ENCODE peak calls at places on chromosomes 5 and 9, in ten cellular contexts. H is K562, R is hippocampal formation, W is Karpas-422, M is mesendoderm, S is Kasumi-1, X is NCI-H748 treated with DMSO at 0.1 percent for 48 hours, A is T-helper 9 cell, V is AG20443, J is cardiac fibroblast. Y is an unnamed sample.

GRCh38 chr9:121369595-121370265 is at the start of gene STOM:
- DNase-seq in S (peak), M (no peak), H (no peak), A (peak), X (no peak), W (peak), R (no peak), J (peak), V (peak), Y (no peak)

GRCh38 chr9:74078647-74079046 is 418.5 kb upstream of the RORB start:
- DNase-seq in R (no peak), W (no peak), M (peak), S (no peak), X (no peak), H (no peak), J (peak), A (no peak), V (no peak), Y (no peak)

GRCh38 chr9:1718836-1719235 is 296.3 kb upstream of the SMARCA2 start:
- DNase-seq in S (no peak), A (no peak), M (no peak), R (no peak), H (no peak), J (no peak), X (peak), W (no peak), V (no peak), Y (no peak)

GRCh38 chr9:88775559-88775958 is 215.7 kb upstream of the S1PR3 start:
- DNase-seq in H (no peak), R (no peak), W (no peak), S (no peak), X (no peak), J (no peak), A (no peak), M (no peak), V (no peak), Y (no peak)

GRCh38 chr9:82665324-82665723 is 397.6 kb downstream of the RASEF start:
- DNase-seq in M (no peak), H (no peak), X (peak), A (no peak), J (no peak), V (no peak), R (no peak), W (no peak), S (no peak), Y (no peak)

GRCh38 chr9:131628821-131629197 is 83.5 kb downstream of the PRRT1B start:
- DNase-seq in R (no peak), A (no peak), S (no peak), M (no peak), W (no peak), H (no peak), X (no peak), V (no peak), J (no peak), Y (no peak)

GRCh38 chr9:123552530-123552929 is 196.5 kb downstream of the CRB2 start:
- DNase-seq in J (no peak), V (no peak), M (no peak), H (no peak), A (no peak), R (no peak), S (no peak), W (no peak), X (no peak), Y (no peak)

GRCh38 chr5:31100781-31101180 is 92.7 kb upstream of the CDH6 start:
- DNase-seq in A (no peak), J (no peak), X (no peak), M (no peak), W (no peak), R (no peak), V (no peak), H (no peak), S (no peak), Y (no peak)

GRCh38 chr9:5953743-5954707 is 61.4 kb downstream of the RANBP6 start:
- DNase-seq in S (no peak), R (no peak), V (no peak), W (no peak), H (peak), A (no peak), J (peak), M (no peak), X (no peak), Y (no peak)

GRCh38 chr9:37624073-37624472 is 26.7 kb upstream of the FRMPD1 start:
- DNase-seq in S (no peak), V (no peak), M (no peak), A (no peak), X (no peak), R (no peak), J (no peak), W (no peak), H (no peak), Y (no peak)

GRCh38 chr9:34983209-34983608 is 6.3 kb upstream of the DNAJB5 start:
- DNase-seq in J (no peak), X (no peak), V (no peak), M (no peak), A (no peak), S (peak), W (peak), H (no peak), R (no peak), Y (peak)

GRCh38 chr5:75507841-75508240 is 3.6 kb downstream of the CERT1 start:
- DNase-seq in X (no peak), M (no peak), S (no peak), R (no peak), H (no peak), W (no peak), V (no peak), A (no peak), J (no peak), Y (no peak)

GRCh38 chr9:3431890-3432289 is 93.9 kb downstream of the RFX3 start:
- DNase-seq in R (no peak), M (no peak), X (no peak), H (no peak), A (no peak), S (no peak), J (no peak), W (no peak), V (no peak), Y (no peak)

GRCh38 chr5:59746261-59746765 is 147.2 kb downstream of the PDE4D start:
- DNase-seq in S (no peak), H (no peak), R (no peak), X (no peak), M (no peak), A (no peak), J (peak), W (no peak), V (peak), Y (no peak)

GRCh38 chr9:72857632-72858011 is 95.2 kb downstream of the ALDH1A1 start:
- DNase-seq in H (no peak), X (no peak), S (no peak), A (no peak), J (no peak), R (no peak), V (no peak), W (no peak), M (peak), Y (no peak)

GRCh38 chr9:72954431-72955420 is 1.9 kb upstream of the ALDH1A1 start:
- DNase-seq in R (no peak), V (peak), M (no peak), H (no peak), X (peak), A (no peak), J (peak), W (no peak), S (no peak), Y (no peak)

GRCh38 chr5:145806923-145807322 is 28.2 kb downstream of the PRELID2 start:
- DNase-seq in H (no peak), X (no peak), A (no peak), R (no peak), S (no peak), J (no peak), V (no peak), W (no peak), M (no peak), Y (no peak)

GRCh38 chr5:54761213-54761701 is 224.1 kb downstream of the ESM1 start:
- DNase-seq in H (no peak), M (no peak), J (peak), S (no peak), V (peak), A (no peak), R (no peak), W (no peak), X (no peak), Y (no peak)

GRCh38 chr9:84697494-84698114 is 28.1 kb downstream of the NTRK2 start:
- DNase-seq in R (peak), J (peak), S (peak), A (peak), V (peak), H (peak), X (peak), W (peak), M (peak), Y (peak)

GRCh38 chr9:25677301-25678146 is 720 bp downstream of the TUSC1 start:
- DNase-seq in X (peak), H (no peak), R (peak), A (no peak), M (peak), V (peak), J (peak), W (no peak), S (no peak), Y (peak)

GRCh38 chr9:21402387-21403247 is 6.3 kb upstream of the IFNA8 start:
- DNase-seq in X (no peak), R (peak), H (no peak), W (no peak), V (peak), A (no peak), M (peak), J (no peak), S (no peak), Y (no peak)

GRCh38 chr9:98118640-98119601 is at the start of gene TRIM14:
- DNase-seq in H (peak), A (peak), V (peak), W (peak), M (peak), S (peak), J (peak), X (peak), R (peak), Y (peak)

GRCh38 chr9:76717611-76718010 is 46.6 kb upstream of the PCA3 start:
- DNase-seq in H (no peak), V (peak), R (no peak), W (no peak), X (peak), J (peak), A (no peak), S (no peak), M (no peak), Y (no peak)

GRCh38 chr5:60340965-60341471 is 358.9 kb downstream of the DEPDC1B start:
- DNase-seq in H (no peak), V (no peak), A (no peak), R (no peak), J (no peak), M (no peak), W (no peak), X (no peak), S (no peak), Y (no peak)

GRCh38 chr9:4904322-4905134 is 80.5 kb upstream of the JAK2 start:
- DNase-seq in M (no peak), X (peak), R (no peak), S (no peak), A (no peak), W (no peak), J (peak), V (peak), H (no peak), Y (no peak)

Y was measured in germinal center.